ENCODE peak calls at places on chromosomes 6 and 20, in seven cellular contexts. N is BJ, Q is head of caudate nucleus, H is NCI-H774, U is trophoblast cell, M is GM23338, I is fibroblast of the conjunctiva. C is an unnamed sample.

GRCh38 chr6:170243791-170244291 is 47.0 kb downstream of the DLL1 start:
- DNase-seq in Q (peak), I (no peak), N (no peak), H (peak), U (no peak), M (no peak), C (no peak)

GRCh38 chr20:20130399-20130798 is 78.1 kb downstream of the CFAP61 start:
- DNase-seq in I (no peak), M (peak), Q (no peak), H (peak), U (no peak), N (no peak), C (no peak)

GRCh38 chr20:46699651-46700359 is 9.6 kb upstream of the SLC2A10 start:
- DNase-seq in I (peak), Q (no peak), N (no peak), M (peak), U (peak), H (no peak), C (no peak)

GRCh38 chr6:98124176-98124575 is 710.2 kb upstream of the POU3F2 start:
- DNase-seq in H (no peak), Q (no peak), N (no peak), U (no peak), I (no peak), M (no peak), C (no peak)

GRCh38 chr6:11462742-11463414 is 74.7 kb upstream of the TMEM170B start:
- DNase-seq in H (no peak), U (peak), N (no peak), Q (no peak), I (no peak), M (no peak), C (no peak)

GRCh38 chr6:41452763-41453162 is 93.4 kb upstream of the FOXP4 start:
- DNase-seq in U (no peak), Q (no peak), H (no peak), M (no peak), N (no peak), I (no peak), C (no peak)

GRCh38 chr20:33291830-33292355 is 8.9 kb downstream of the BPIFB1 start:
- DNase-seq in I (no peak), M (peak), N (no peak), H (peak), U (peak), Q (peak), C (peak)

GRCh38 chr6:118335325-118335724 is 212.8 kb upstream of the PLN start:
- DNase-seq in H (no peak), Q (no peak), I (no peak), M (no peak), N (no peak), U (no peak), C (no peak)

GRCh38 chr6:151680846-151681425 is 126.5 kb upstream of the ESR1 start:
- DNase-seq in U (no peak), I (no peak), M (no peak), H (no peak), Q (no peak), N (no peak), C (no peak)

GRCh38 chr6:125746731-125747588 is 2.5 kb upstream of the HEY2 start:
- DNase-seq in U (peak), M (peak), N (no peak), Q (peak), I (peak), H (peak), C (no peak)

GRCh38 chr6:96330884-96331283 is 190.7 kb upstream of the UFL1 start:
- DNase-seq in N (no peak), U (no peak), Q (no peak), M (no peak), H (no peak), I (no peak), C (no peak)

GRCh38 chr6:109165392-109165964 is 70.2 kb downstream of the CEP57L1 start:
- DNase-seq in U (no peak), N (peak), M (peak), H (peak), Q (no peak), I (peak), C (no peak)

GRCh38 chr6:43347021-43347420 is 22.4 kb downstream of the ZNF318 start:
- DNase-seq in N (no peak), H (no peak), M (no peak), I (no peak), Q (no peak), U (no peak), C (no peak)